ENCODE peak calls at places on chromosomes 7 and 10, in four cellular contexts. N is small intestine, R is heart left ventricle, T is neural progenitor cell. S is an unnamed sample.
A peak's percentile ranks its signal among the peaks of the same experiment; 100 is the strongest.

GRCh38 chr7:98562336-98563182 is 54.5 kb upstream of the NPTX2 start:
- DNase-seq in N (no peak), R (no peak), T (no peak), S (no peak)

GRCh38 chr7:100489824-100490223 is 6.1 kb downstream of the NYAP1 start:
- DNase-seq in N (peak; percentile 56), R (peak; percentile 44), T (peak; percentile 100), S (peak; percentile 48)

GRCh38 chr7:21357146-21358097 is 70.5 kb upstream of the SP4 start:
- DNase-seq in N (no peak), R (no peak), T (no peak), S (no peak)

GRCh38 chr10:65470986-65471385 is 1454.8 kb upstream of the LRRTM3 start:
- DNase-seq in N (no peak), R (no peak), T (peak; percentile 3), S (no peak)

GRCh38 chr7:95859434-95859833 is 87.1 kb downstream of the DYNC1I1 start:
- DNase-seq in N (no peak), R (no peak), T (peak; percentile 18), S (no peak)

GRCh38 chr10:86100581-86101061 is 266.0 kb downstream of the GRID1 start:
- DNase-seq in N (peak; percentile 56), R (no peak), T (peak; percentile 69), S (peak; percentile 1)

GRCh38 chr7:86720306-86720705 is 76.6 kb downstream of the GRM3 start:
- DNase-seq in N (no peak), R (no peak), T (no peak), S (no peak)

GRCh38 chr7:77474756-77475155 is 58.6 kb upstream of the GSAP start:
- DNase-seq in N (no peak), R (no peak), T (no peak), S (no peak)

GRCh38 chr10:13716161-13717071 is 129.7 kb downstream of the PRPF18 start:
- DNase-seq in N (no peak), R (peak; percentile 46), T (no peak), S (no peak)

DNA sequence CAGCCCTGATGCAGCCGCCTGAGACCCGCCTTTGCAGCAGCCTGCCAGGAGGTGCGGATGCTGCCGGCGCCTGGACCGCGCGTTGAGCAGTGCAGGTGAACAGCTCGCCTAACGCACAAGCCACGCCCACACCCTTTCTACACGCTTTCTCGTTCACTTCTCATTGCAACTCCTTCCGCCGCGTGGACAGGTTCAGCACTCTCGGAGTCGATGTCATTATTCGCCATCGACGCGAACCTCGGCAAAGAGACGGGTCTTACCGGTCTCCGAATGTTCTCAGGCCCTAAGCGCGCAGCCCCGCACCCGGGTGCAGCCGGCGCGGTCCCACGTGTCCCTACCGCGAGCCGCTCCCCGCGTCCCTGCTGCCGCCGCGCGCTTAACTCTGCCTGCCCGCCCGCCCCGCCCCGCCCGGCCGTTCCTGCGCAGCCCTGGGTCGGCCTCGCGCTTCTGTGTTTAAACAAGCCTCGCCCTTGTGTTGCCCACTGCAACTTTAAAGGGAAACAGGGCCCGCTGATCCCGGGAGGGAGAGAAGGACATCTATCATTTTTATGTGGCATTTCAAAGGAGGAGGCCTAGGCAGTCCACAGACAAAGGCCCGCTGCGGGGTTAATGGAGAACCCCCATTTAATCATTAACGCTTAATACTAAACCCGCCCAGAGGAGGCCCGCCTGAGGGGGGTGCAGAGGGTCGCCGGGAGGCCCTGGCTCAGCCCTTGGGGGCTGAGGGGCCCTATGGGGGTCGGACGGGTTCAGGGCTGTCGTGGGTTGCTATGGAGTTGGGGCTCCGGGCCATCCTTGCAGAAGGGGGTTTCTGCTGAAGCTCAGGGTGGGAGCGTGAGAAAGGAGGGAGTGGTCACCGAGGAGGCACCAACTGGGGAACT is 128.5 kb downstream of the WDR11 start:
- DNase-seq in N (peak; percentile 76), R (no peak), T (peak; percentile 75), S (peak; percentile 22)
- H3K4me3 ChIP-seq in N (no peak overlapping the region), R (no peak overlapping the region), T (peak overlapping the region; percentile 48), S (peak overlapping the region; percentile 27)

GRCh38 chr7:69430502-69431145 is 167.7 kb upstream of the AUTS2 start:
- DNase-seq in N (peak; percentile 19), R (peak; percentile 38), T (peak; percentile 3), S (no peak)

GRCh38 chr7:69428089-69428488 is 170.2 kb upstream of the AUTS2 start:
- DNase-seq in N (no peak), R (no peak), T (no peak), S (no peak)

GRCh38 chr7:69433086-69433485 is 165.2 kb upstream of the AUTS2 start:
- DNase-seq in N (no peak), R (no peak), T (no peak), S (no peak)

GRCh38 chr7:69431626-69432025 is 166.6 kb upstream of the AUTS2 start:
- DNase-seq in N (no peak), R (no peak), T (no peak), S (no peak)

DNA sequence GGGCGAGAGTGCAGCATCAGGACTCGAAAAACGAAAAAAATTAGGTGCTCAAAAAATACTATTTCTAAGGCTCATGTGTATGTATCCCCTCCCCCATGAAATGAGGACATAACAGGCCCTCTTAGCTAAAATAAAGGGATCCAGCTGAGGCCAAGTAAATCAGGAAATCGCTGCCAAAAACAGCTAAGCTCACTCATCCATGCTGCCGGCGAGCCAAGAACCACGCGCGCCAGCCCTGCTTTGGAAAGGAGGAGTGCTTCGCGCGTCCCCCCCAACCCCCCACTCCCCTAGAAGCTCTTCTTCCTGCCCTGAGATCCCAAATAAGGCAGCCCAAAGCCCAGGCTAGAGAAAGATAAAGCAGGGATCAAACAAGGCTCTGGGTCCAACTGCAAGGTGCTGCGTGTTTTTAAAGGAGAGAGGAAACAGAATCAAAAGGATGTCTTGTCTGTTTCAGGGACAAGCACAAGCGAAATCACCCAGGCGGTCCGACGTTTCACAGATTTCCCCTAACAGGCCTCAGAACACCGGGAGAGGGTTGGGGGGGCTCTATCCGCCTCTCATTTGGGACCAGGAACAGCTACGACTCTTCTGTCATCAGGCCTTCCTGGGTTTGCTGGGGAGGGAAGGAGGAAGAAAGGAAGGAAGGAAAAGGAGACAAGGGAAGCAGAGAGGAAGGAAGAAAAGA is 168.3 kb upstream of the AUTS2 start:
- DNase-seq in N (no peak), R (peak; percentile 68), T (peak; percentile 24), S (no peak)
- H3K4me3 ChIP-seq in N (no peak overlapping the region), R (no peak overlapping the region), T (no peak overlapping the region), S (no peak overlapping the region)

GRCh38 chr7:55063633-55064032 is 44.8 kb downstream of the EGFR start:
- DNase-seq in N (no peak), R (no peak), T (no peak), S (no peak)
- H3K4me3 ChIP-seq in N (no peak overlapping the region), R (no peak overlapping the region), T (no peak overlapping the region), S (no peak overlapping the region)

GRCh38 chr10:43404675-43405221 is 4.2 kb downstream of the HNRNPF start:
- DNase-seq in N (no peak), R (no peak), T (no peak), S (no peak)
- H3K4me3 ChIP-seq in N (no peak overlapping the region), R (no peak overlapping the region), T (no peak overlapping the region), S (no peak overlapping the region)

DNA sequence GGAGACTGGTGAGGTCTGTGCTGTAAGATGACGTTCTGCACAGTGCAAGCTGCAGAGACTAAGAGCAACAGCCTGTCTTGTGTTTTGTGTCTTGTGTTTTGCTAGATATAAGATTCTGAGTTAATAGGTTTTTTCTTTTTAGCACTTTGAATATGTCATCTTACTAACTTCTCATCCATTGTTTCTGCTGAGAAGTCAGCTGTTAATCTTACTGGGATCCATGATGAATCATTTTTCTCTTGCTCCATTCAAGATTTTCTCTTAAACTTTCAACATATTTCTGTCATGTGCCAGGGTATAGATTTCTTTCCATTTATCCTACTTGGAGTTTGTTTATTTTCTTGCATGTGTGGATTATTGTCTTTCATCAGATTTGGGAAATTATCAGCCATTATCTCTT is 290.3 kb downstream of the CELF2 start:
- DNase-seq in N (no peak), R (no peak), T (no peak), S (no peak)
- H3K4me3 ChIP-seq in N (no peak overlapping the region), R (no peak overlapping the region), T (no peak overlapping the region), S (no peak overlapping the region)

GRCh38 chr10:361203-362135 is 226.2 kb downstream of the ZMYND11 start:
- DNase-seq in N (no peak), R (no peak), T (peak; percentile 21), S (no peak)
- H3K4me3 ChIP-seq in N (no peak overlapping the region), R (no peak overlapping the region), T (no peak overlapping the region), S (no peak overlapping the region)

S was measured in LNCaP clone FGC.